ENCODE peak calls at places on chromosomes 6 and 20, in six cellular contexts. D, F, J, X, M and G are unnamed samples.

GRCh38 chr6:30725713-30726505 is 5.8 kb downstream of the TUBB start:
- DNase-seq in D (no peak), F (no peak), J (peak), X (no peak), M (no peak), G (no peak)

GRCh38 chr20:46307999-46308257 is 370 bp downstream of the CDH22 start:
- DNase-seq in D (no peak), F (no peak), J (no peak), X (no peak), M (no peak), G (no peak)

GRCh38 chr6:157145656-157146285 is 177.5 kb downstream of the TMEM242 start:
- DNase-seq in D (no peak), F (no peak), J (peak), X (no peak), M (no peak), G (no peak)

GRCh38 chr20:56626367-56627121 is 2.6 kb upstream of the TFAP2C start:
- DNase-seq in D (no peak), F (peak), J (no peak), X (no peak), M (no peak), G (no peak)

GRCh38 chr6:148590881-148591280 is 155.9 kb upstream of the UST start:
- DNase-seq in D (no peak), F (no peak), J (no peak), X (no peak), M (no peak), G (no peak)

GRCh38 chr6:126804255-126805064 is 314.0 kb upstream of the RSPO3 start:
- DNase-seq in D (peak), F (peak), J (peak), X (no peak), M (peak), G (no peak)

GRCh38 chr20:15316556-15316955 is 979.1 kb upstream of the FLRT3 start:
- DNase-seq in D (no peak), F (no peak), J (no peak), X (no peak), M (no peak), G (no peak)

GRCh38 chr20:10696650-10697049 is 22.9 kb upstream of the JAG1 start:
- DNase-seq in D (no peak), F (peak), J (no peak), X (no peak), M (no peak), G (no peak)

GRCh38 chr6:159217595-159218275 is 48.5 kb downstream of the FNDC1 start:
- DNase-seq in D (no peak), F (peak), J (peak), X (no peak), M (no peak), G (no peak)

GRCh38 chr20:36604952-36605308 is 649 bp upstream of the RAB5IF start:
- DNase-seq in D (no peak), F (peak), J (no peak), X (peak), M (no peak), G (peak)